ENCODE peak calls at places on chromosomes 6 and 20, in five cellular contexts. C, H, T, E and P are unnamed samples. For H3K9me2, the result is how much of the 10 kb centered on the place peaks cover.

GRCh38 chr6:9225441-9225871 is 790.1 kb upstream of the SLC35B3 start:
- DNase-seq in H (no peak), C (peak), E (no peak), T (no peak), P (no peak)

GRCh38 chr20:34560141-34560523 is 1.6 kb downstream of the MAP1LC3A start:
- DNase-seq in T (no peak), C (no peak), H (no peak), E (no peak), P (no peak)

GRCh38 chr6:168469198-168469943 is 28.4 kb downstream of the SMOC2 start:
- DNase-seq in C (no peak), T (no peak), E (no peak), H (no peak), P (no peak)

GRCh38 chr6:106787327-106788196 is 158.2 kb downstream of the QRSL1 start:
- DNase-seq in T (no peak), H (no peak), E (no peak), C (no peak), P (no peak)

GRCh38 chr20:60024801-60025200 is 66.6 kb downstream of the CDH26 start:
- DNase-seq in T (no peak), E (no peak), C (no peak), H (no peak), P (no peak)

GRCh38 chr20:3203315-3204123 is 963 bp downstream of the DDRGK1 start:
- DNase-seq in E (peak), T (peak), H (peak), C (peak), P (no peak)

GRCh38 chr20:14996883-14997672 is 659.7 kb upstream of the FLRT3 start:
- DNase-seq in H (no peak), E (no peak), T (no peak), C (peak), P (no peak)

GRCh38 chr6:35468980-35469710 is 944 bp downstream of the RPL10A start:
- DNase-seq in C (peak), T (no peak), H (peak), E (peak), P (no peak)

GRCh38 chr6:169571123-169571962 is 130.5 kb downstream of the WDR27 start:
- DNase-seq in H (no peak), T (no peak), C (peak), E (no peak), P (no peak)

GRCh38 chr20:19095762-19096161 is 116.7 kb upstream of the SLC24A3 start:
- DNase-seq in T (no peak), C (no peak), E (no peak), H (no peak), P (no peak)
- H3K9me2 ChIP-seq in T (under half), C (under half), E (under half), H (under half), P (under half)

GRCh38 chr6:6412221-6412620 is 91.8 kb upstream of the F13A1 start:
- DNase-seq in T (no peak), C (no peak), E (no peak), H (no peak), P (no peak)

GRCh38 chr6:6407061-6407723 is 86.7 kb upstream of the F13A1 start:
- DNase-seq in E (peak), C (no peak), H (peak), T (no peak), P (no peak)

GRCh38 chr6:6411115-6411514 is 90.7 kb upstream of the F13A1 start:
- DNase-seq in H (no peak), C (no peak), E (no peak), T (no peak), P (no peak)

GRCh38 chr6:6405997-6406699 is 85.7 kb upstream of the F13A1 start:
- DNase-seq in H (no peak), C (no peak), E (peak), T (no peak), P (no peak)

DNA sequence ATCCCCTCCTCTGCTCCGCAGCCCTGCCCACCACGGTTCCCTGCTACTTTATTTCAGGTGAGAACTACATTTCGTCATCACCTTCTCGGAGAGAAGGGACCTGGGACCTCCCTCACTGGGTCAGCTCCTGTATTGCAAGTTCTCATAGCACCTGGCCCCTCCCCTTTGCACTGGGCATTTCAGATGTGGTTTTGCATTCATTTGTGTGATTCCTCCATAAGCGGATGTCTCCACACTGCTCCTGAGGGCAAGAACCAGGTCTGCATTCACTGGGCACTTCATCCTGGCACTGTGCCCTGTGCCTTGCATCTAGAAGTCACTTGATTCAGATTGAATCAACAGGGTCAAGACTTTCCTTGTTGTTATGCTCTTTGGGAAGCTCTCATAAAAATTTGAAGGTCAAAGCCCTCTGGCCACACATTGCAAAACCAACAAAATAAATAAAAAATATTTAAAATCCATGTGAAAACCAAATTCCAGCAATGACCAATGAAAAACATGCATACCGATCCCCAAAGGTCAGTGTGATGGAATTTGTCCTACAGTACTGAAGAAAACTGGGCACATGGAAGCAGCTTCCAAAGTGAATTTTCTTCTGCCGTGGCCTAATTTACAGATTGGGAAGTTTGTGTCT is 89.1 kb upstream of the F13A1 start:
- DNase-seq in E (no peak), C (no peak), T (no peak), H (no peak), P (no peak)
- H3K9me2 ChIP-seq in E (under half), C (under half), T (under half), H (under half), P (under half)

GRCh38 chr20:697826-698225 is 22.2 kb upstream of the SCRT2 start:
- DNase-seq in C (no peak), E (no peak), H (no peak), T (no peak), P (no peak)

GRCh38 chr20:699811-700338 is 24.3 kb upstream of the SCRT2 start:
- DNase-seq in H (no peak), T (no peak), C (no peak), E (no peak), P (no peak)

GRCh38 chr20:701401-702129 is 26.0 kb upstream of the SCRT2 start:
- DNase-seq in H (no peak), E (no peak), T (no peak), C (no peak), P (no peak)

GRCh38 chr20:703010-703409 is 27.4 kb upstream of the SCRT2 start:
- DNase-seq in C (no peak), T (no peak), E (no peak), H (no peak), P (no peak)

GRCh38 chr20:699342-699741 is 23.7 kb upstream of the SCRT2 start:
- DNase-seq in C (no peak), H (no peak), T (no peak), E (no peak), P (no peak)
- H3K9me2 ChIP-seq in C (under half), H (under half), T (under half), E (under half), P (under half)

DNA sequence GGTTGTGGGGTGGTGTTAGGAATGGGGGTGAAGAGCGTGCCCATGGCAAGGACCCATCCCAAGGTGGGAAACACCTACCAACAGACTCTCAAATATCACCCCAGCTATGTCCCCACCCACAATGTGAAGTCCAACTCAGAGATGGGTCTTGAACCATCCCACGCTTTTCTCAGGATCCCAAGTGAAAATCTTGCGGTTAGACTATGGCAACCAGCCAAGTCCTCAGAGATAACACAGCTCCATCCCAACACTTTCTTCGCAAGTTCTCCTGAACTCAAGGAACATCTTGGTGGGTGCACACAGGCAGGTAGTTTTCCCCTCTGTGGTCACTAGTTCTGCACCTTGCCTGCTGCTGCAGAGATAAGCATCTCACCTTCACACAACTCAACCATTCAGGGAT is 116.0 kb downstream of the CDC5L start:
- DNase-seq in H (no peak), C (no peak), E (no peak), T (no peak), P (no peak)
- H3K9me2 ChIP-seq in H (under half), C (under half), E (under half), T (under half), P (under half)